ENCODE peak calls at places on chromosomes 13 and 19, in ten cellular contexts. J is PC-9; S is fibroblast of lung; P is PC-3; W is cardiac muscle cell; I is tibial artery; E is left ventricle myocardium inferior; M is tibial nerve; G is BE2C; Y is naive thymus-derived CD4-positive, alpha-beta T cell. F is an unnamed sample.

GRCh38 chr13:41370736-41371135 is 59.7 kb downstream of the NAA16 start:
- DNase-seq in P (no peak), G (no peak), J (no peak), E (no peak), W (no peak), S (no peak), M (no peak), I (no peak), Y (no peak), F (no peak)

GRCh38 chr13:110320645-110321044 is 13.6 kb downstream of the COL4A2 start:
- DNase-seq in S (no peak), E (no peak), Y (no peak), I (no peak), J (no peak), M (no peak), W (no peak), G (no peak), P (no peak), F (no peak)

GRCh38 chr19:737591-738093 is 13.3 kb upstream of the MISP start:
- DNase-seq in I (no peak), J (peak; percentile 51), W (peak; percentile 53), E (no peak), M (peak; percentile 24), P (peak; percentile 48), Y (peak; percentile 48), G (peak; percentile 68), S (peak; percentile 15), F (no peak)

GRCh38 chr19:8631425-8631819 is 989 bp downstream of the NFILZ start:
- DNase-seq in G (no peak), P (no peak), W (peak; percentile 84), M (no peak), E (no peak), I (no peak), J (no peak), Y (no peak), S (peak; percentile 61), F (no peak)

GRCh38 chr19:42653841-42654240 is 59.1 kb upstream of the CEACAM8 start:
- DNase-seq in M (no peak), W (peak; percentile 7), Y (no peak), E (no peak), G (no peak), I (no peak), P (no peak), J (no peak), S (no peak), F (no peak)

GRCh38 chr19:44942067-44942571 is at the start of gene APOC4:
- DNase-seq in P (no peak), Y (no peak), W (no peak), I (no peak), M (no peak), S (no peak), G (no peak), E (no peak), J (no peak), F (no peak)

GRCh38 chr19:9498183-9498902 is at the start of gene ZNF560:
- DNase-seq in Y (no peak), M (no peak), I (no peak), P (no peak), S (peak; percentile 68), G (peak; percentile 86), W (peak; percentile 41), J (peak; percentile 53), E (no peak), F (peak; percentile 94)

GRCh38 chr13:76326343-76326742 is 559.9 kb downstream of the KCTD12 start:
- DNase-seq in G (no peak), S (no peak), Y (no peak), W (no peak), I (no peak), P (no peak), J (no peak), E (no peak), M (no peak), F (no peak)

DNA sequence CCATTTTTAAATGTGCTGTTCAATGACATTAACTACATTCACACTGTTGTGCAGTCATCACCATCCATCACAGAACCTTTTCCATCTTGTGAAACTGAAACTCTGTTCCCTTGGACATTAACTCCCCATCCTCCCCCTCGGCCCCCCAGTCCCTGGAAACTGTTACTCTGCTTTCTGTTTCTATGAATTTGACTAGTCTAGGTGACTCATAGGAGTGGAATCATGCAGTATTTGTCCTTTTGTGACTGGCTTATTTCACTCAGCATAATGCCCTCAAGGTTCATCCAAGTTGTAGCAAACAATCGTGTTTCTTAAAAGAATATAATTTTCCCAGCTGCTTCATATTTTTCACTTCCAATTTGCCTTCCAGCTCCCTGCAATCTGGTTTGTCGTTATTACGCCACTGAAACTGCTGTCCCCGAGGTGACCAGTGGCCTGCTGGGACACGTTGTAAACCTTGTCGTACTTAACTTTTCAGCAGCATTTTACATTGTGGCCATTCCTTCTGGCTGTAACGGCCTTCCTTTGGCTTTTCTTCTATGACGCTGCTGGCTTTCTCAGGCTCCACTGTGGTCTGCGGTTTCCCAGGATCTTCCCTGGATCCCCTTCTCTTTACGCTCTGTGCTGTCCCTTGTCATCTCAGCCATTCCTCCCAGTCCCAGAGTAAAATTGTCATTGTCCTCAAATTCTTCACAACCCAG is 74.0 kb downstream of the DHRS12 start:
- DNase-seq in W (peak; percentile 88), G (no peak), S (peak; percentile 87), J (peak; percentile 49), E (no peak), P (peak; percentile 74), M (no peak), Y (no peak), I (peak; percentile 76), F (no peak)
- H3K4me1 ChIP-seq in W (no peaks in the 10 kb centered on the region), G (no peaks in the 10 kb centered on the region), S (peaks cover 27% of the 10 kb centered on the region), J (peaks cover 15% of the 10 kb centered on the region), E (peaks cover 42% of the 10 kb centered on the region), P (peaks cover 19% of the 10 kb centered on the region), M (peaks cover 74% of the 10 kb centered on the region), Y (no peaks in the 10 kb centered on the region), I (no peaks in the 10 kb centered on the region), F (peaks cover 29% of the 10 kb centered on the region)

GRCh38 chr13:18960637-18961227 is 220.9 kb downstream of the TUBA3C start:
- DNase-seq in P (no peak), S (no peak), W (no peak), J (no peak), Y (no peak), I (no peak), E (no peak), M (no peak), G (no peak), F (no peak)

GRCh38 chr13:18959996-18960395 is 221.6 kb downstream of the TUBA3C start:
- DNase-seq in S (no peak), M (no peak), Y (no peak), W (no peak), J (no peak), I (no peak), P (no peak), E (no peak), G (no peak), F (no peak)

GRCh38 chr13:18964942-18965341 is 216.7 kb downstream of the TUBA3C start:
- DNase-seq in J (no peak), I (no peak), P (no peak), E (no peak), W (no peak), M (no peak), Y (no peak), S (no peak), G (no peak), F (no peak)

GRCh38 chr13:18961383-18962117 is 220.1 kb downstream of the TUBA3C start:
- DNase-seq in Y (no peak), G (no peak), J (no peak), P (no peak), I (no peak), M (no peak), E (no peak), S (no peak), W (no peak), F (no peak)

DNA sequence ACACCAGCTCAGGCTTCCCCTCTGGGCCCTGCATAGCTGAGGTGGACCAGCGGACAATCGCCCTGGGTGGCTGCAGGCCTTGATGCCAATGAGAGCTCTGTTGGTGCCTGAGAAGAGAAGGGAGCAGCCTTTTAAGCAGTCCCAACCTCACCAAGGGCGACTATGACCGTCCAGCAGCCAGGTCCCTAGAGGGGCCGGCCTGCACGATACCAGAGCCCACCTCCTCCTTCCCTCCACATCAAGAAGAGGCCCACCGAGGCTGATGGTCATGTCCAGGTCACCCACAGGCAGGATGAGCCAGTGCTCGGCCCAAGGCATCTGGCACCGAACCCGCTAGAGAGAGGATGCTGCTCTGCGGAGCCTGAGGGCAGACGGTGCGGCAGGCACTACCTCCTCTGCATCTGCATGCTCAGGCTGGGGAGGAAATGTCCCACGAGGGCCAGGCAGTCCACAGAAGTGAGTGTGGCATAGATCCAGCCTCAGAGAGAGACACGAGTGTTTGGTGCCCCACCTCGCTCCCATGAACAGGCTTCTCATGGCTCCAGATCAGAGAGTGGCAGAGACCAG is 219.4 kb downstream of the TUBA3C start:
- DNase-seq in G (no peak), I (no peak), S (no peak), M (no peak), Y (no peak), P (no peak), W (no peak), J (no peak), E (no peak), F (no peak)
- H3K4me1 ChIP-seq in G (no peaks in the 10 kb centered on the region), I (no peaks in the 10 kb centered on the region), S (no peaks in the 10 kb centered on the region), M (no peaks in the 10 kb centered on the region), Y (no peaks in the 10 kb centered on the region), P (no peaks in the 10 kb centered on the region), W (no peaks in the 10 kb centered on the region), J (no peaks in the 10 kb centered on the region), E (no peaks in the 10 kb centered on the region), F (no peaks in the 10 kb centered on the region)

DNA sequence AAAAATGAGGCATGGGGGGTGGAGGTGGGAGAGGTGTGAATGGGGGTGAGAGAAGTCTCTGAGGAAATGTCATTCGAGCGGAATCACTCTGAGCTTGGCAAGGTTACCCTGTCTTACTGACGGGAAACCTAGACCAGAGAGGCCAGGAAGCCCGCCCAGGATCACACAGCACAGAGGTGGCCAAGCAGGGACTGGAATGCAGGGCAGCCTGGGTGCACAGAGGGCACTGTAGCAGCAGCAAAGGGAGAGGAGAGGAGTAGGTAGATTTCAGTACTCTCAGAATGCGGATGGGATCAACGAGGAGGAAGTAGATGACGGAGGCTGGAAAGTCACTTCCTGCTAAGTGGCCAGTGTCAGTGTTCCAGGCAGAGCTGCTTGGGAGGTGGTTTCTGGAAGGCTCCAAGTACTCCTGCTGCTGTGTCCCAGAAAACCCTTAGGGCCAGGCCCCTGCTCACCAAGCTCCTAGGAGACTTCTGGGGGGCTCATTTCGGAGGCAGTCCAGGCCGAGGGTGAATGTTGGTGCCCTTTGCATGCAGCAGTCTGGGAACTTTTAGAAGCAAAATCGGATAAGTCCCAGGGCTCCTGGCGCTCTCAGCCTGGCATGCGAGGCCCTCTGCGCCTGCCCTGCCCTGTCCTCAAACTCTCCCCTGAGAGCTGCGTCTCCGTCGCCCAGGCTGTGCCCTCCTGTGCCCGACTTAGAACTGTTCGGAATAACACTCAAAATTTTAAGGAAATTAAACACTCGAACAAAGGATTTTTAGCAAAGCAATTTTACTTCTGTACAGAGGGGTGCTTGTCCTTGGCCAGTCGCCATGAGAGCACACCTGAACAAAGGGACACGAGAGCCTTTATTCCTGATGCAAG is 33.5 kb downstream of the DNM2 start:
- DNase-seq in P (no peak), G (no peak), S (no peak), J (no peak), E (peak; percentile 42), M (no peak), I (no peak), W (no peak), Y (no peak), F (peak; percentile 41)
- H3K4me1 ChIP-seq in P (peaks cover 29% of the 10 kb centered on the region), G (peaks cover 30% of the 10 kb centered on the region), S (peaks cover 15% of the 10 kb centered on the region), J (peaks cover 45% of the 10 kb centered on the region), E (peaks cover 97% of the 10 kb centered on the region), M (peaks cover 60% of the 10 kb centered on the region), I (no peaks in the 10 kb centered on the region), W (peaks cover 5% of the 10 kb centered on the region), Y (peaks cover 23% of the 10 kb centered on the region), F (peaks cover 38% of the 10 kb centered on the region)

GRCh38 chr13:73676550-73677040 is 457.6 kb downstream of the KLF12 start:
- DNase-seq in I (no peak), M (no peak), P (no peak), W (no peak), E (no peak), G (no peak), S (no peak), J (no peak), Y (no peak), F (no peak)

GRCh38 chr13:73673931-73674330 is 460.3 kb downstream of the KLF12 start:
- DNase-seq in W (no peak), I (no peak), G (no peak), M (no peak), Y (no peak), P (no peak), J (no peak), E (no peak), S (no peak), F (no peak)

GRCh38 chr13:73677041-73677589 is 457.1 kb downstream of the KLF12 start:
- DNase-seq in P (peak; percentile 71), S (peak; percentile 10), G (no peak), W (peak; percentile 70), Y (no peak), I (no peak), E (no peak), M (no peak), J (peak; percentile 10), F (no peak)

GRCh38 chr13:73671011-73671410 is 463.2 kb downstream of the KLF12 start:
- DNase-seq in W (no peak), S (no peak), P (peak; percentile 58), M (no peak), J (no peak), E (no peak), G (no peak), Y (no peak), I (no peak), F (no peak)

GRCh38 chr13:73672492-73672891 is 461.7 kb downstream of the KLF12 start:
- DNase-seq in W (no peak), Y (no peak), G (no peak), P (peak; percentile 75), E (no peak), S (no peak), I (no peak), J (no peak), M (no peak), F (no peak)
- H3K4me1 ChIP-seq in W (no peaks in the 10 kb centered on the region), Y (no peaks in the 10 kb centered on the region), G (no peaks in the 10 kb centered on the region), P (peaks cover 66% of the 10 kb centered on the region), E (peaks cover 16% of the 10 kb centered on the region), S (no peaks in the 10 kb centered on the region), I (no peaks in the 10 kb centered on the region), J (no peaks in the 10 kb centered on the region), M (no peaks in the 10 kb centered on the region), F (no peaks in the 10 kb centered on the region)

F was measured in testis.